ENCODE peak calls at places on chromosome 7, in six cellular contexts. E is kidney epithelial cell, V is upper lobe of left lung, N is BJ, M is GM12865, Q is cardiac fibroblast. A is an unnamed sample.

GRCh38 chr7:152761116-152761748 is 1.7 kb downstream of the ACTR3B start:
- DNase-seq in E (peak), V (no peak), N (peak), M (peak), Q (no peak), A (no peak)

GRCh38 chr7:1720325-1720724 is 50.2 kb downstream of the ELFN1 start:
- DNase-seq in E (no peak), V (no peak), N (no peak), M (no peak), Q (no peak), A (no peak)

GRCh38 chr7:104794154-104794553 is 219.9 kb upstream of the KMT2E start:
- DNase-seq in E (no peak), V (no peak), N (no peak), M (no peak), Q (no peak), A (no peak)

GRCh38 chr7:101882595-101883564 is 65.5 kb downstream of the CUX1 start:
- DNase-seq in E (peak), V (peak), N (peak), M (no peak), Q (peak), A (peak)

GRCh38 chr7:24812313-24812945 is 55.2 kb upstream of the GSDME start:
- DNase-seq in E (no peak), V (peak), N (no peak), M (peak), Q (peak), A (no peak)

GRCh38 chr7:131203291-131203976 is 124.2 kb upstream of the MKLN1 start:
- DNase-seq in E (no peak), V (no peak), N (no peak), M (no peak), Q (no peak), A (no peak)

GRCh38 chr7:1454471-1455065 is 4.7 kb downstream of the MICALL2 start:
- DNase-seq in E (no peak), V (no peak), N (no peak), M (no peak), Q (peak), A (no peak)

GRCh38 chr7:38574121-38574520 is 57.1 kb downstream of the AMPH start:
- DNase-seq in E (no peak), V (no peak), N (no peak), M (no peak), Q (peak), A (no peak)

GRCh38 chr7:73667344-73668102 is at the start of gene VPS37D:
- DNase-seq in E (peak), V (peak), N (peak), M (peak), Q (peak), A (no peak)

GRCh38 chr7:101817031-101817929 is at the start of gene CUX1:
- DNase-seq in E (no peak), V (peak), N (no peak), M (peak), Q (no peak), A (no peak)

GRCh38 chr7:42214063-42214679 is 22.8 kb downstream of the GLI3 start:
- DNase-seq in E (no peak), V (no peak), N (no peak), M (no peak), Q (no peak), A (no peak)

GRCh38 chr7:33882950-33883349 is 22.4 kb upstream of the BMPER start:
- DNase-seq in E (no peak), V (no peak), N (no peak), M (no peak), Q (no peak), A (peak)

GRCh38 chr7:77569514-77570232 is 32.6 kb downstream of the PTPN12 start:
- DNase-seq in E (no peak), V (no peak), N (no peak), M (no peak), Q (peak), A (no peak)

GRCh38 chr7:27185708-27186449 is 847 bp upstream of the HOXA11 start:
- DNase-seq in E (no peak), V (no peak), N (no peak), M (no peak), Q (no peak), A (no peak)

GRCh38 chr7:74505426-74506328 is 52.0 kb downstream of the GTF2IRD1 start:
- DNase-seq in E (no peak), V (no peak), N (no peak), M (no peak), Q (no peak), A (no peak)

GRCh38 chr7:5630670-5631069 is 150.8 kb downstream of the RNF216 start:
- DNase-seq in E (no peak), V (no peak), N (no peak), M (no peak), Q (no peak), A (no peak)

GRCh38 chr7:48011323-48011722 is 17.6 kb downstream of the SUN3 start:
- DNase-seq in E (no peak), V (no peak), N (no peak), M (no peak), Q (no peak), A (no peak)
- TF ChIP-seq CTCF in E (no peak), V (no peak), N (no peak), M (no peak), Q (no peak), A (no peak)

DNA sequence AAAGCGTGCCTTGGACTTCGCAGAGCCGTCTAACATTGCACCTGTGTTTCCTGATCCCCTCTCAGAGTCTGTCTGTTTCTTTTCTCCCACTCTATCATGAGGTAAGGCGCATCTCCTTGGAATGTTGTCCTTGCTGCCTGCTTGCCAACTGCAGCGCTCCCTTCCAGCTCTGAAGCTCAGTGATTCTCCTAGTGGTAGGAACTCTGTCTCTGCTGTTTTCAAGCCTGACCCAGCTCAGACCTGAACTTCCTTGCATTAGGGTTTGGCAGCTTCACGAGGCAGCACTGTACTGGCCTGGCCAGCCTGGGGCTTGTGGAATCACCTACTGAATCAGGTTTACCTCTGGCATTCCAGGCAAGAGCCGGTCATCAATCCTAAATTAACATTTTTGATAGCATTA is 123.9 kb downstream of the CREB5 start:
- DNase-seq in E (no peak), V (no peak), N (no peak), M (no peak), Q (peak), A (no peak)
- TF ChIP-seq CTCF in E (peak), V (no peak), N (peak), M (no peak), Q (peak), A (peak)

DNA sequence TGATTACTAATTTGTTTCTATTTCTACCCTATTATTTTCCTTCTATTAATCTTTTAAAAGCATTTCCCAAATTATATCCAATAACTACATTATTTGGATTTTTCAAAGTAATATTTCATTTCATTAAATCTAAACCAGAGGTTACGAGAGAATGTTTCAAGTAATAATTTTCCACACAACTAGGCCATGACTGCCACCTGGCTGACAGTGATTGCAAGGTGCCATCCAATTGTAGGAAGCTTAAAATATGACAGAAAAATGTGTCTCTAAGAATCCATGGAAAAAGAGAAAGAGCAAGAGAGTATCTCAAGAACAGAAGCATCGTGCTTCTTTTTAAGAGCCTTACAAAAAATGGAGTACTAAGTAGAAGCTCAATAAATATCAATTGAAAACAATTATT is 48.7 kb downstream of the TPK1 start:
- DNase-seq in E (no peak), V (no peak), N (no peak), M (no peak), Q (no peak), A (no peak)
- TF ChIP-seq CTCF in E (peak), V (no peak), N (no peak), M (no peak), Q (no peak), A (peak)

GRCh38 chr7:117238937-117239336 is 83.9 kb downstream of the WNT2 start:
- DNase-seq in E (no peak), V (no peak), N (no peak), M (no peak), Q (no peak), A (no peak)
- TF ChIP-seq CTCF in E (no peak), V (no peak), N (no peak), M (no peak), Q (no peak), A (no peak)

GRCh38 chr7:116261904-116262303 is 51.6 kb downstream of the TES start:
- DNase-seq in E (no peak), V (no peak), N (no peak), M (peak), Q (no peak), A (no peak)

GRCh38 chr7:116258734-116259133 is 48.4 kb downstream of the TES start:
- DNase-seq in E (no peak), V (no peak), N (no peak), M (peak), Q (peak), A (no peak)

GRCh38 chr7:116259821-116260440 is 49.6 kb downstream of the TES start:
- DNase-seq in E (peak), V (no peak), N (peak), M (no peak), Q (peak), A (peak)

GRCh38 chr7:116257156-116257555 is 46.8 kb downstream of the TES start:
- DNase-seq in E (no peak), V (no peak), N (no peak), M (no peak), Q (no peak), A (no peak)

GRCh38 chr7:116259156-116259555 is 48.8 kb downstream of the TES start:
- DNase-seq in E (no peak), V (no peak), N (no peak), M (no peak), Q (peak), A (no peak)
- TF ChIP-seq CTCF in E (no peak), V (no peak), N (no peak), M (no peak), Q (no peak), A (no peak)

DNA sequence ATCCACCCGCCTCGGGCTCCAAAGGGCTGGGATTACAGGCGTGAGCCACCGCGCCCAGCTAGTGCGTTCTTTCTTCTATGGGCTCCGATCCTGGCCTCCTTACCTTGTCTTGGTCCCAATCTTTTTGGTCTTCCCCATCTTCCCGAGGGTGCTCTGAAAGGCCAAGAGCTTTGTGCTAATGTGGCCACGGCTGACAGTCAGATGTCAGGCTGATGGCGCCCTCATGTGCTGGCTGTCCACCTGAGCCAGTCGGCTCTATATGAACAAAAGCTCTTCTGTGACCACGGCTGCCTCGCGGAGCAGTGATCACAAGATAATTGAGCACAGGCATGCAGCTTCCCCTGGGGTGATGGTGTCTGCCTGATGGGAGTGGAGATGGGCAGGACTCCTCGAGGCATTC is 11.0 kb upstream of the AHCYL2 start:
- DNase-seq in E (no peak), V (no peak), N (no peak), M (peak), Q (no peak), A (no peak)
- TF ChIP-seq CTCF in E (no peak), V (no peak), N (no peak), M (peak), Q (no peak), A (peak)

GRCh38 chr7:43302773-43303172 is 190.3 kb downstream of the HECW1 start:
- DNase-seq in E (no peak), V (no peak), N (no peak), M (no peak), Q (no peak), A (no peak)

GRCh38 chr7:43303740-43304241 is 191.3 kb downstream of the HECW1 start:
- DNase-seq in E (no peak), V (no peak), N (no peak), M (no peak), Q (peak), A (no peak)

GRCh38 chr7:43298617-43299016 is 186.2 kb downstream of the HECW1 start:
- DNase-seq in E (no peak), V (no peak), N (no peak), M (no peak), Q (no peak), A (no peak)

GRCh38 chr7:43300121-43300520 is 187.7 kb downstream of the HECW1 start:
- DNase-seq in E (no peak), V (no peak), N (no peak), M (no peak), Q (no peak), A (no peak)

DNA sequence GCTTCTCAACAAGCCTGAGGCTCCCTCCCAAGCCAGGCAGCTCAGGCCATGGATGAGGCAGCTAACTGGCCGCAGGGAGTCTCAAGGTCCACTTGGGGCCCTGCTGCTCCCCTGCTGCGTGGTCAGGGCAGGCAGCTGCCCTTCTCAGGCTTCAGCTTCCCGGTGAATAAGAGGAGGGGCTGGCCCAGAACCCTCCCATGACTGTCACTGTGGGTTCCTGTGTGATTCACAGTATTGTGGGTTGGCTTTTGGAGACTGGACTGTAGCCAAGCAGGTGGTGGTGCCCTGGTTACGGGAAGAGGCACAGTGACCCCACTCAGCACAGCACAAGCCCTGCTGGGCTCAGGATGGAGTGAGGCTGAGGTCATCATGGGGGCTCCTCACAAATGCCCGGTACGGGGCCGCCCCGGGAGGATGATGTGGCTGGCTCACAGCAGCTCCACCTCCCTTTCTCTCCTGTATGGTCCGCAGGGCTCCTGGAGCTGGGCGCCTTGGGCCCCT is 189.8 kb downstream of the HECW1 start:
- DNase-seq in E (peak), V (no peak), N (no peak), M (no peak), Q (peak), A (peak)
- TF ChIP-seq CTCF in E (peak), V (no peak), N (no peak), M (no peak), Q (no peak), A (no peak)

GRCh38 chr7:134703241-134703594 is 56.6 kb downstream of the BPGM start:
- DNase-seq in E (no peak), V (no peak), N (no peak), M (no peak), Q (no peak), A (no peak)

GRCh38 chr7:134702366-134703240 is 56.0 kb downstream of the BPGM start:
- DNase-seq in E (no peak), V (no peak), N (no peak), M (no peak), Q (peak), A (no peak)

GRCh38 chr7:134699021-134699818 is 52.6 kb downstream of the BPGM start:
- DNase-seq in E (no peak), V (no peak), N (no peak), M (no peak), Q (no peak), A (no peak)

GRCh38 chr7:134699871-134700270 is 53.2 kb downstream of the BPGM start:
- DNase-seq in E (no peak), V (no peak), N (no peak), M (no peak), Q (no peak), A (no peak)

GRCh38 chr7:134701272-134701671 is 54.6 kb downstream of the BPGM start:
- DNase-seq in E (no peak), V (no peak), N (no peak), M (peak), Q (peak), A (no peak)
- TF ChIP-seq CTCF in E (peak), V (peak), N (peak), M (peak), Q (peak), A (peak)

GRCh38 chr7:158354861-158355260 is 232.8 kb downstream of the PTPRN2 start:
- DNase-seq in E (no peak), V (no peak), N (no peak), M (no peak), Q (no peak), A (no peak)

GRCh38 chr7:158356454-158356853 is 231.2 kb downstream of the PTPRN2 start:
- DNase-seq in E (no peak), V (peak), N (no peak), M (no peak), Q (no peak), A (no peak)

GRCh38 chr7:158357106-158357897 is 230.3 kb downstream of the PTPRN2 start:
- DNase-seq in E (no peak), V (peak), N (no peak), M (no peak), Q (no peak), A (no peak)

GRCh38 chr7:158353606-158354570 is 233.7 kb downstream of the PTPRN2 start:
- DNase-seq in E (no peak), V (peak), N (no peak), M (no peak), Q (peak), A (no peak)

GRCh38 chr7:158355456-158356065 is 232.1 kb downstream of the PTPRN2 start:
- DNase-seq in E (no peak), V (peak), N (no peak), M (no peak), Q (no peak), A (no peak)
- TF ChIP-seq CTCF in E (no peak), V (no peak), N (no peak), M (no peak), Q (peak), A (peak)